ENCODE peak calls at places on chromosomes 13 and 19, in ten cellular contexts. One of them, this sample, is unnamed.

GRCh38 chr19:903266-903797 is 9.7 kb downstream of the R3HDM4 start:
- DNase-seq in stimulated activated naive CD4-positive, alpha-beta T cell: no peak
- DNase-seq in occipital lobe: no peak
- DNase-seq in cardiac fibroblast: no peak
- DNase-seq in endothelial cell of umbilical vein: no peak
- DNase-seq in non-pigmented ciliary epithelial cell: no peak
- DNase-seq in GM12878: no peak
- DNase-seq in NCI-H446 treated with DMSO at 0.1 percent for 48 hours: no peak
- DNase-seq in SW480: peak; percentile 40
- DNase-seq in T-helper 2 cell: no peak
- DNase-seq in this sample: no peak

GRCh38 chr19:41565384-41565730 is 10.6 kb upstream of the CEACAM21 start:
- DNase-seq in stimulated activated naive CD4-positive, alpha-beta T cell: peak; percentile 19
- DNase-seq in occipital lobe: no peak
- DNase-seq in cardiac fibroblast: no peak
- DNase-seq in endothelial cell of umbilical vein: no peak
- DNase-seq in non-pigmented ciliary epithelial cell: no peak
- DNase-seq in GM12878: no peak
- DNase-seq in NCI-H446 treated with DMSO at 0.1 percent for 48 hours: no peak
- DNase-seq in SW480: no peak
- DNase-seq in T-helper 2 cell: no peak
- DNase-seq in this sample: no peak

GRCh38 chr19:51166846-51167490 is 24.9 kb downstream of the SIGLEC7 start:
- DNase-seq in stimulated activated naive CD4-positive, alpha-beta T cell: no peak
- DNase-seq in occipital lobe: no peak
- DNase-seq in cardiac fibroblast: no peak
- DNase-seq in endothelial cell of umbilical vein: no peak
- DNase-seq in non-pigmented ciliary epithelial cell: no peak
- DNase-seq in GM12878: no peak
- DNase-seq in NCI-H446 treated with DMSO at 0.1 percent for 48 hours: no peak
- DNase-seq in SW480: no peak
- DNase-seq in T-helper 2 cell: no peak
- DNase-seq in this sample: peak; percentile 29

GRCh38 chr13:24851546-24851945 is 87.6 kb downstream of the RNF17 start:
- DNase-seq in stimulated activated naive CD4-positive, alpha-beta T cell: no peak
- DNase-seq in occipital lobe: no peak
- DNase-seq in cardiac fibroblast: peak; percentile 30
- DNase-seq in endothelial cell of umbilical vein: no peak
- DNase-seq in non-pigmented ciliary epithelial cell: peak; percentile 30
- DNase-seq in GM12878: no peak
- DNase-seq in NCI-H446 treated with DMSO at 0.1 percent for 48 hours: no peak
- DNase-seq in SW480: no peak
- DNase-seq in T-helper 2 cell: no peak
- DNase-seq in this sample: no peak

GRCh38 chr19:29680937-29681336 is 15.7 kb downstream of the PLEKHF1 start:
- DNase-seq in stimulated activated naive CD4-positive, alpha-beta T cell: no peak
- DNase-seq in occipital lobe: no peak
- DNase-seq in cardiac fibroblast: no peak
- DNase-seq in endothelial cell of umbilical vein: no peak
- DNase-seq in non-pigmented ciliary epithelial cell: no peak
- DNase-seq in GM12878: no peak
- DNase-seq in NCI-H446 treated with DMSO at 0.1 percent for 48 hours: no peak
- DNase-seq in SW480: no peak
- DNase-seq in T-helper 2 cell: no peak
- DNase-seq in this sample: no peak

GRCh38 chr19:7268737-7269098 is 25.5 kb downstream of the INSR start:
- DNase-seq in stimulated activated naive CD4-positive, alpha-beta T cell: no peak
- DNase-seq in occipital lobe: no peak
- DNase-seq in cardiac fibroblast: no peak
- DNase-seq in endothelial cell of umbilical vein: no peak
- DNase-seq in non-pigmented ciliary epithelial cell: no peak
- DNase-seq in GM12878: no peak
- DNase-seq in NCI-H446 treated with DMSO at 0.1 percent for 48 hours: no peak
- DNase-seq in SW480: no peak
- DNase-seq in T-helper 2 cell: no peak
- DNase-seq in this sample: no peak

GRCh38 chr19:6728346-6728745 is 7.9 kb upstream of the C3 start:
- DNase-seq in stimulated activated naive CD4-positive, alpha-beta T cell: no peak
- DNase-seq in occipital lobe: no peak
- DNase-seq in cardiac fibroblast: no peak
- DNase-seq in endothelial cell of umbilical vein: peak; percentile 40
- DNase-seq in non-pigmented ciliary epithelial cell: no peak
- DNase-seq in GM12878: no peak
- DNase-seq in NCI-H446 treated with DMSO at 0.1 percent for 48 hours: no peak
- DNase-seq in SW480: no peak
- DNase-seq in T-helper 2 cell: no peak
- DNase-seq in this sample: no peak

GRCh38 chr13:109135018-109135417 is 505.6 kb downstream of the MYO16 start:
- DNase-seq in stimulated activated naive CD4-positive, alpha-beta T cell: no peak
- DNase-seq in occipital lobe: no peak
- DNase-seq in cardiac fibroblast: no peak
- DNase-seq in endothelial cell of umbilical vein: no peak
- DNase-seq in non-pigmented ciliary epithelial cell: no peak
- DNase-seq in GM12878: no peak
- DNase-seq in NCI-H446 treated with DMSO at 0.1 percent for 48 hours: no peak
- DNase-seq in SW480: no peak
- DNase-seq in T-helper 2 cell: no peak
- DNase-seq in this sample: no peak

GRCh38 chr13:29925457-29925856 is 75.0 kb upstream of the UBL3 start:
- DNase-seq in stimulated activated naive CD4-positive, alpha-beta T cell: no peak
- DNase-seq in occipital lobe: no peak
- DNase-seq in cardiac fibroblast: peak; percentile 86
- DNase-seq in endothelial cell of umbilical vein: peak; percentile 2
- DNase-seq in non-pigmented ciliary epithelial cell: peak; percentile 58
- DNase-seq in GM12878: no peak
- DNase-seq in NCI-H446 treated with DMSO at 0.1 percent for 48 hours: peak; percentile 7
- DNase-seq in SW480: peak; percentile 64
- DNase-seq in T-helper 2 cell: no peak
- DNase-seq in this sample: no peak

GRCh38 chr13:20191902-20192469 is 752 bp downstream of the GJB2 start:
- DNase-seq in stimulated activated naive CD4-positive, alpha-beta T cell: no peak
- DNase-seq in occipital lobe: no peak
- DNase-seq in cardiac fibroblast: no peak
- DNase-seq in endothelial cell of umbilical vein: no peak
- DNase-seq in non-pigmented ciliary epithelial cell: no peak
- DNase-seq in GM12878: no peak
- DNase-seq in NCI-H446 treated with DMSO at 0.1 percent for 48 hours: no peak
- DNase-seq in SW480: peak; percentile 66
- DNase-seq in T-helper 2 cell: no peak
- DNase-seq in this sample: no peak

GRCh38 chr13:45775401-45775963 is 73.4 kb downstream of the CBY2 start:
- DNase-seq in stimulated activated naive CD4-positive, alpha-beta T cell: no peak
- DNase-seq in occipital lobe: no peak
- DNase-seq in cardiac fibroblast: no peak
- DNase-seq in endothelial cell of umbilical vein: no peak
- DNase-seq in non-pigmented ciliary epithelial cell: no peak
- DNase-seq in GM12878: no peak
- DNase-seq in NCI-H446 treated with DMSO at 0.1 percent for 48 hours: no peak
- DNase-seq in SW480: no peak
- DNase-seq in T-helper 2 cell: no peak
- DNase-seq in this sample: no peak

GRCh38 chr19:44846455-44847143 is 502 bp downstream of the NECTIN2 start:
- DNase-seq in stimulated activated naive CD4-positive, alpha-beta T cell: no peak
- DNase-seq in occipital lobe: no peak
- DNase-seq in cardiac fibroblast: peak; percentile 23
- DNase-seq in endothelial cell of umbilical vein: peak; percentile 32
- DNase-seq in non-pigmented ciliary epithelial cell: no peak
- DNase-seq in GM12878: no peak
- DNase-seq in NCI-H446 treated with DMSO at 0.1 percent for 48 hours: no peak
- DNase-seq in SW480: no peak
- DNase-seq in T-helper 2 cell: no peak
- DNase-seq in this sample: no peak

GRCh38 chr19:37007587-37008220 is 70.5 kb upstream of the ZNF420 start:
- DNase-seq in stimulated activated naive CD4-positive, alpha-beta T cell: no peak
- DNase-seq in occipital lobe: no peak
- DNase-seq in cardiac fibroblast: peak; percentile 69
- DNase-seq in endothelial cell of umbilical vein: no peak
- DNase-seq in non-pigmented ciliary epithelial cell: no peak
- DNase-seq in GM12878: no peak
- DNase-seq in NCI-H446 treated with DMSO at 0.1 percent for 48 hours: no peak
- DNase-seq in SW480: no peak
- DNase-seq in T-helper 2 cell: peak; percentile 10
- DNase-seq in this sample: peak; percentile 43

GRCh38 chr13:99196466-99197256 is 4.0 kb upstream of the UBAC2 start:
- DNase-seq in stimulated activated naive CD4-positive, alpha-beta T cell: peak; percentile 21
- DNase-seq in occipital lobe: no peak
- DNase-seq in cardiac fibroblast: no peak
- DNase-seq in endothelial cell of umbilical vein: peak; percentile 12
- DNase-seq in non-pigmented ciliary epithelial cell: no peak
- DNase-seq in GM12878: no peak
- DNase-seq in NCI-H446 treated with DMSO at 0.1 percent for 48 hours: no peak
- DNase-seq in SW480: peak; percentile 79
- DNase-seq in T-helper 2 cell: no peak
- DNase-seq in this sample: no peak

GRCh38 chr13:112754281-112755025 is 64.6 kb downstream of the ATP11A start:
- DNase-seq in stimulated activated naive CD4-positive, alpha-beta T cell: no peak
- DNase-seq in occipital lobe: no peak
- DNase-seq in cardiac fibroblast: no peak
- DNase-seq in endothelial cell of umbilical vein: no peak
- DNase-seq in non-pigmented ciliary epithelial cell: no peak
- DNase-seq in GM12878: no peak
- DNase-seq in NCI-H446 treated with DMSO at 0.1 percent for 48 hours: no peak
- DNase-seq in SW480: no peak
- DNase-seq in T-helper 2 cell: no peak
- DNase-seq in this sample: no peak

GRCh38 chr13:75870397-75870801 is 234.3 kb downstream of the LMO7 start:
- DNase-seq in stimulated activated naive CD4-positive, alpha-beta T cell: peak; percentile 22
- DNase-seq in occipital lobe: no peak
- DNase-seq in cardiac fibroblast: peak; percentile 50
- DNase-seq in endothelial cell of umbilical vein: peak; percentile 36
- DNase-seq in non-pigmented ciliary epithelial cell: no peak
- DNase-seq in GM12878: no peak
- DNase-seq in NCI-H446 treated with DMSO at 0.1 percent for 48 hours: no peak
- DNase-seq in SW480: peak; percentile 16
- DNase-seq in T-helper 2 cell: no peak
- DNase-seq in this sample: no peak

GRCh38 chr13:98959299-98959698 is 18.6 kb downstream of the DOCK9 start:
- DNase-seq in stimulated activated naive CD4-positive, alpha-beta T cell: no peak
- DNase-seq in occipital lobe: no peak
- DNase-seq in cardiac fibroblast: no peak
- DNase-seq in endothelial cell of umbilical vein: no peak
- DNase-seq in non-pigmented ciliary epithelial cell: no peak
- DNase-seq in GM12878: no peak
- DNase-seq in NCI-H446 treated with DMSO at 0.1 percent for 48 hours: no peak
- DNase-seq in SW480: no peak
- DNase-seq in T-helper 2 cell: no peak
- DNase-seq in this sample: no peak

GRCh38 chr13:51240888-51241475 is 18.8 kb downstream of the FAM124A start:
- DNase-seq in stimulated activated naive CD4-positive, alpha-beta T cell: no peak
- DNase-seq in occipital lobe: no peak
- DNase-seq in cardiac fibroblast: no peak
- DNase-seq in endothelial cell of umbilical vein: no peak
- DNase-seq in non-pigmented ciliary epithelial cell: no peak
- DNase-seq in GM12878: no peak
- DNase-seq in NCI-H446 treated with DMSO at 0.1 percent for 48 hours: no peak
- DNase-seq in SW480: no peak
- DNase-seq in T-helper 2 cell: no peak
- DNase-seq in this sample: no peak

GRCh38 chr13:40447857-40448256 is 218.6 kb downstream of the FOXO1 start:
- DNase-seq in stimulated activated naive CD4-positive, alpha-beta T cell: no peak
- DNase-seq in occipital lobe: no peak
- DNase-seq in cardiac fibroblast: no peak
- DNase-seq in endothelial cell of umbilical vein: no peak
- DNase-seq in non-pigmented ciliary epithelial cell: no peak
- DNase-seq in GM12878: no peak
- DNase-seq in NCI-H446 treated with DMSO at 0.1 percent for 48 hours: no peak
- DNase-seq in SW480: no peak
- DNase-seq in T-helper 2 cell: no peak
- DNase-seq in this sample: no peak